ENCODE peak calls at places on chromosome 10, in six cellular contexts. Q, M, N, C, I and B are unnamed samples.

GRCh38 chr10:4849042-4849402 is 23.0 kb downstream of the AKR1E2 start:
- DNase-seq in Q (no peak), M (no peak), C (no peak), I (no peak), N (no peak), B (no peak)

GRCh38 chr10:89954787-89955566 is 253.6 kb downstream of the KIF20B start:
- DNase-seq in M (no peak), C (peak), I (no peak), N (no peak), Q (no peak), B (peak)

GRCh38 chr10:130739016-130739756 is 572.3 kb downstream of the TCERG1L start:
- DNase-seq in M (no peak), I (no peak), Q (no peak), N (no peak), C (no peak), B (no peak)

GRCh38 chr10:46225597-46225996 is 61.2 kb upstream of the ANTXRL start:
- DNase-seq in N (no peak), M (no peak), C (no peak), Q (no peak), I (no peak), B (no peak)

GRCh38 chr10:14009315-14010082 is 321.2 kb downstream of the FRMD4A start:
- DNase-seq in Q (no peak), M (peak), N (peak), C (peak), I (peak), B (no peak)

GRCh38 chr10:77531441-77532001 is 106.1 kb downstream of the KCNMA1 start:
- DNase-seq in C (peak), N (peak), I (peak), Q (no peak), M (peak), B (no peak)

GRCh38 chr10:74103560-74104248 is 46.9 kb downstream of the AP3M1 start:
- DNase-seq in I (no peak), Q (no peak), C (peak), N (peak), M (peak), B (peak)

GRCh38 chr10:17200885-17201164 is 647 bp downstream of the TRDMT1 start:
- DNase-seq in M (peak), I (no peak), C (no peak), N (peak), Q (no peak), B (peak)

GRCh38 chr10:63487990-63488389 is 22.2 kb upstream of the JMJD1C start:
- DNase-seq in N (no peak), I (no peak), M (no peak), C (no peak), Q (no peak), B (no peak)

GRCh38 chr10:4652111-4653010 is 173.6 kb upstream of the AKR1E2 start:
- DNase-seq in N (no peak), I (no peak), C (no peak), M (no peak), Q (no peak), B (no peak)

GRCh38 chr10:11443468-11444147 is 167.8 kb downstream of the USP6NL start:
- DNase-seq in C (no peak), N (no peak), I (no peak), Q (no peak), M (no peak), B (no peak)

GRCh38 chr10:132200344-132201110 is 13.8 kb downstream of the DPYSL4 start:
- DNase-seq in I (no peak), Q (no peak), N (no peak), M (no peak), C (no peak), B (no peak)

GRCh38 chr10:17921378-17921777 is 30.3 kb upstream of the SLC39A12 start:
- DNase-seq in C (no peak), Q (no peak), N (no peak), I (no peak), M (no peak), B (no peak)

GRCh38 chr10:35821339-35821911 is 179.3 kb upstream of the FZD8 start:
- DNase-seq in Q (no peak), M (peak), N (no peak), C (no peak), I (no peak), B (no peak)

GRCh38 chr10:68526634-68527132 is 640 bp downstream of the SLC25A16 start:
- DNase-seq in M (no peak), Q (no peak), I (no peak), C (no peak), N (no peak), B (no peak)

GRCh38 chr10:3835770-3836169 is 50.8 kb upstream of the KLF6 start:
- DNase-seq in C (no peak), N (no peak), Q (peak), M (no peak), I (no peak), B (no peak)

GRCh38 chr10:22253578-22253882 is 35.7 kb upstream of the EBLN1 start:
- DNase-seq in N (no peak), M (no peak), C (no peak), I (no peak), Q (peak), B (no peak)

GRCh38 chr10:46216836-46217748 is 69.7 kb upstream of the ANTXRL start:
- DNase-seq in C (peak), I (no peak), Q (no peak), M (no peak), N (no peak), B (no peak)

GRCh38 chr10:122181901-122182799 is 88.9 kb upstream of the BTBD16 start:
- DNase-seq in Q (no peak), M (peak), I (no peak), N (no peak), C (peak), B (no peak)

GRCh38 chr10:12697741-12698140 is 303.8 kb downstream of the CCDC3 start:
- DNase-seq in I (no peak), M (no peak), N (no peak), Q (no peak), C (no peak), B (no peak)

GRCh38 chr10:86168256-86168655 is 198.3 kb downstream of the GRID1 start:
- DNase-seq in Q (no peak), M (no peak), C (no peak), I (no peak), N (no peak), B (peak)

GRCh38 chr10:101237908-101238731 is 8.9 kb upstream of the LBX1 start:
- DNase-seq in N (no peak), C (no peak), M (no peak), I (no peak), Q (no peak), B (no peak)

GRCh38 chr10:63166742-63167258 is 33.7 kb downstream of the NRBF2 start:
- DNase-seq in C (peak), M (peak), I (peak), Q (peak), N (peak), B (peak)

GRCh38 chr10:48472670-48473069 is 132.2 kb downstream of the ARHGAP22 start:
- DNase-seq in M (no peak), I (no peak), Q (no peak), N (no peak), C (no peak), B (no peak)

GRCh38 chr10:11264481-11265044 is 246.9 kb downstream of the CELF2 start:
- DNase-seq in M (no peak), Q (no peak), C (no peak), I (no peak), N (no peak), B (no peak)

GRCh38 chr10:16274911-16275310 is 161.9 kb upstream of the PTER start:
- DNase-seq in N (no peak), M (no peak), I (no peak), Q (no peak), C (no peak), B (no peak)

GRCh38 chr10:6123467-6124042 is 34.7 kb downstream of the RBM17 start:
- DNase-seq in Q (no peak), I (no peak), C (no peak), M (no peak), N (no peak), B (no peak)

GRCh38 chr10:84264611-84265141 is 19.8 kb downstream of the RGR start:
- DNase-seq in C (peak), Q (peak), N (peak), M (peak), I (peak), B (peak)

GRCh38 chr10:77625379-77625778 is 12.2 kb downstream of the KCNMA1 start:
- DNase-seq in I (no peak), C (no peak), Q (no peak), N (no peak), M (peak), B (no peak)

GRCh38 chr10:30028452-30029045 is 30.8 kb downstream of the JCAD start:
- DNase-seq in C (no peak), M (no peak), N (no peak), Q (no peak), I (no peak), B (no peak)